ENCODE peak calls at places on chromosomes 16 and 17, in five cellular contexts. K is HEK293T; T is Caco-2; Y is hepatic stellate cell; V is stimulated activated CD8-positive, alpha-beta memory T cell treated with anti-CD3 and anti-CD28 coated beads, Interleukin-15, amount 100 ng/mL, for 4 hours. O is an unnamed sample.

GRCh38 chr17:78933959-78934568 is 8.9 kb upstream of the TIMP2 start:
- DNase-seq in K (peak; percentile 67), T (no peak), Y (peak; percentile 96), V (no peak), O (peak; percentile 93)

GRCh38 chr17:63151981-63152523 is 186.0 kb downstream of the TANC2 start:
- DNase-seq in K (no peak), T (no peak), Y (no peak), V (no peak), O (no peak)

GRCh38 chr17:76405967-76406647 is 21.7 kb downstream of the SPHK1 start:
- DNase-seq in K (no peak), T (no peak), Y (peak; percentile 92), V (no peak), O (peak; percentile 84)

GRCh38 chr16:51049276-51049675 is 101.8 kb downstream of the SALL1 start:
- DNase-seq in K (no peak), T (no peak), Y (no peak), V (no peak), O (no peak)

GRCh38 chr17:75827291-75828050 is 16.7 kb downstream of the UNC13D start:
- DNase-seq in K (peak; percentile 91), T (no peak), Y (peak; percentile 94), V (peak; percentile 42), O (peak; percentile 74)

GRCh38 chr16:58647107-58647506 is 17.5 kb upstream of the CNOT1 start:
- DNase-seq in K (no peak), T (no peak), Y (no peak), V (no peak), O (no peak)

GRCh38 chr17:78605886-78606285 is 28.7 kb upstream of the DNAH17 start:
- DNase-seq in K (no peak), T (no peak), Y (no peak), V (no peak), O (no peak)

GRCh38 chr16:56047307-56048234 is 143.7 kb upstream of the GNAO1 start:
- DNase-seq in K (no peak), T (no peak), Y (no peak), V (no peak), O (no peak)

GRCh38 chr17:48646183-48647102 is 20.3 kb upstream of the HOXB9 start:
- DNase-seq in K (peak; percentile 32), T (peak; percentile 82), Y (peak; percentile 16), V (peak; percentile 26), O (peak; percentile 27)

GRCh38 chr16:57156351-57156703 is 29.5 kb downstream of the PSME3IP1 start:
- DNase-seq in K (no peak), T (no peak), Y (no peak), V (no peak), O (no peak)

GRCh38 chr17:16002708-16003265 is 3.2 kb downstream of the TTC19 start:
- DNase-seq in K (no peak), T (no peak), Y (no peak), V (no peak), O (no peak)

GRCh38 chr17:79650283-79650682 is 39.4 kb upstream of the RBFOX3 start:
- DNase-seq in K (peak; percentile 2), T (peak; percentile 17), Y (no peak), V (no peak), O (no peak)

GRCh38 chr16:6131526-6132050 is 1034.0 kb upstream of the EEF2KMT start:
- DNase-seq in K (no peak), T (no peak), Y (no peak), V (no peak), O (no peak)

GRCh38 chr16:9139965-9140364 is 48.5 kb downstream of the HAPSTR1 start:
- DNase-seq in K (peak; percentile 48), T (peak; percentile 49), Y (no peak), V (no peak), O (peak; percentile 28)

GRCh38 chr16:57473176-57473840 is 10.8 kb downstream of the POLR2C start:
- DNase-seq in K (no peak), T (no peak), Y (no peak), V (no peak), O (no peak)